ENCODE peak calls at places on chromosomes 3 and 15, in seven cellular contexts. One of them, this sample, is unnamed.

GRCh38 chr3:71858493-71859127 is 73.7 kb upstream of the PROK2 start:
- DNase-seq in left lung: no peak
- DNase-seq in GM23248: no peak
- DNase-seq in tibial nerve: no peak
- DNase-seq in transverse colon: no peak
- DNase-seq in CD8-positive, alpha-beta memory T cell: no peak
- DNase-seq in right lobe of liver: no peak
- DNase-seq in this sample: no peak

GRCh38 chr3:190003730-190004129 is 117.0 kb downstream of the P3H2 start:
- DNase-seq in GM23248: peak; percentile 75
- DNase-seq in transverse colon: no peak
- DNase-seq in left lung: no peak
- DNase-seq in CD8-positive, alpha-beta memory T cell: no peak
- DNase-seq in tibial nerve: no peak
- DNase-seq in right lobe of liver: no peak
- DNase-seq in this sample: no peak

GRCh38 chr15:48802867-48803266 is 8.0 kb downstream of the CEP152 start:
- DNase-seq in CD8-positive, alpha-beta memory T cell: no peak
- DNase-seq in GM23248: peak; percentile 96
- DNase-seq in right lobe of liver: no peak
- DNase-seq in tibial nerve: no peak
- DNase-seq in transverse colon: no peak
- DNase-seq in left lung: no peak
- DNase-seq in this sample: no peak

GRCh38 chr15:69795601-69796000 is 302.1 kb downstream of the TLE3 start:
- DNase-seq in tibial nerve: no peak
- DNase-seq in CD8-positive, alpha-beta memory T cell: no peak
- DNase-seq in transverse colon: no peak
- DNase-seq in left lung: no peak
- DNase-seq in right lobe of liver: no peak
- DNase-seq in GM23248: no peak
- DNase-seq in this sample: peak; percentile 51

GRCh38 chr3:86865506-86865905 is 125.4 kb downstream of the VGLL3 start:
- DNase-seq in transverse colon: no peak
- DNase-seq in right lobe of liver: no peak
- DNase-seq in CD8-positive, alpha-beta memory T cell: no peak
- DNase-seq in left lung: no peak
- DNase-seq in tibial nerve: no peak
- DNase-seq in GM23248: peak; percentile 45
- DNase-seq in this sample: no peak

GRCh38 chr15:74173545-74174215 is at the start of gene ISLR:
- DNase-seq in transverse colon: peak; percentile 24
- DNase-seq in tibial nerve: no peak
- DNase-seq in CD8-positive, alpha-beta memory T cell: no peak
- DNase-seq in GM23248: peak; percentile 70
- DNase-seq in right lobe of liver: no peak
- DNase-seq in left lung: peak; percentile 34
- DNase-seq in this sample: no peak

GRCh38 chr3:73759290-73759689 is 134.5 kb upstream of the PDZRN3 start:
- DNase-seq in left lung: no peak
- DNase-seq in CD8-positive, alpha-beta memory T cell: no peak
- DNase-seq in GM23248: peak; percentile 14
- DNase-seq in right lobe of liver: no peak
- DNase-seq in transverse colon: no peak
- DNase-seq in tibial nerve: no peak
- DNase-seq in this sample: no peak

GRCh38 chr3:16448691-16449090 is 64.8 kb downstream of the RFTN1 start:
- DNase-seq in GM23248: peak; percentile 98
- DNase-seq in CD8-positive, alpha-beta memory T cell: no peak
- DNase-seq in transverse colon: peak; percentile 54
- DNase-seq in left lung: peak; percentile 72
- DNase-seq in tibial nerve: no peak
- DNase-seq in right lobe of liver: no peak
- DNase-seq in this sample: peak; percentile 87

GRCh38 chr15:90814193-90814811 is 54.1 kb upstream of the FURIN start:
- DNase-seq in right lobe of liver: no peak
- DNase-seq in left lung: no peak
- DNase-seq in transverse colon: no peak
- DNase-seq in tibial nerve: no peak
- DNase-seq in CD8-positive, alpha-beta memory T cell: no peak
- DNase-seq in GM23248: no peak
- DNase-seq in this sample: no peak

GRCh38 chr3:177640319-177640997 is 443.2 kb upstream of the TBL1XR1 start:
- DNase-seq in left lung: no peak
- DNase-seq in GM23248: no peak
- DNase-seq in transverse colon: no peak
- DNase-seq in right lobe of liver: no peak
- DNase-seq in CD8-positive, alpha-beta memory T cell: no peak
- DNase-seq in tibial nerve: no peak
- DNase-seq in this sample: no peak

GRCh38 chr15:74725845-74726773 is 781 bp upstream of the CYP1A1 start:
- DNase-seq in left lung: no peak
- DNase-seq in GM23248: peak; percentile 52
- DNase-seq in tibial nerve: no peak
- DNase-seq in transverse colon: peak; percentile 44
- DNase-seq in right lobe of liver: peak; percentile 74
- DNase-seq in CD8-positive, alpha-beta memory T cell: peak; percentile 73
- DNase-seq in this sample: no peak

GRCh38 chr3:31193871-31194270 is 299.4 kb upstream of the GADL1 start:
- DNase-seq in right lobe of liver: no peak
- DNase-seq in CD8-positive, alpha-beta memory T cell: no peak
- DNase-seq in GM23248: peak; percentile 23
- DNase-seq in left lung: no peak
- DNase-seq in tibial nerve: no peak
- DNase-seq in transverse colon: no peak
- DNase-seq in this sample: no peak

GRCh38 chr15:76163429-76164020 is 103.7 kb downstream of the TMEM266 start:
- DNase-seq in tibial nerve: peak; percentile 49
- DNase-seq in left lung: peak; percentile 82
- DNase-seq in right lobe of liver: no peak
- DNase-seq in CD8-positive, alpha-beta memory T cell: no peak
- DNase-seq in transverse colon: peak; percentile 60
- DNase-seq in GM23248: peak; percentile 92
- DNase-seq in this sample: peak; percentile 84

GRCh38 chr3:156149781-156150375 is 29.5 kb downstream of the KCNAB1 start:
- DNase-seq in transverse colon: no peak
- DNase-seq in tibial nerve: no peak
- DNase-seq in right lobe of liver: no peak
- DNase-seq in GM23248: no peak
- DNase-seq in CD8-positive, alpha-beta memory T cell: no peak
- DNase-seq in left lung: no peak
- DNase-seq in this sample: no peak

GRCh38 chr15:55279100-55279745 is 10.4 kb downstream of the RAB27A start:
- DNase-seq in CD8-positive, alpha-beta memory T cell: no peak
- DNase-seq in GM23248: no peak
- DNase-seq in tibial nerve: no peak
- DNase-seq in right lobe of liver: no peak
- DNase-seq in left lung: no peak
- DNase-seq in transverse colon: no peak
- DNase-seq in this sample: no peak

GRCh38 chr3:115062412-115062956 is 84.6 kb downstream of the ZBTB20 start:
- DNase-seq in left lung: no peak
- DNase-seq in tibial nerve: no peak
- DNase-seq in transverse colon: no peak
- DNase-seq in CD8-positive, alpha-beta memory T cell: no peak
- DNase-seq in GM23248: peak; percentile 68
- DNase-seq in right lobe of liver: no peak
- DNase-seq in this sample: no peak

GRCh38 chr15:40436116-40436891 is 4.4 kb upstream of the BAHD1 start:
- DNase-seq in left lung: no peak
- DNase-seq in right lobe of liver: no peak
- DNase-seq in transverse colon: peak; percentile 49
- DNase-seq in tibial nerve: no peak
- DNase-seq in GM23248: peak; percentile 48
- DNase-seq in CD8-positive, alpha-beta memory T cell: no peak
- DNase-seq in this sample: no peak

GRCh38 chr15:101458908-101459578 is 30.5 kb downstream of the PCSK6 start:
- DNase-seq in transverse colon: no peak
- DNase-seq in CD8-positive, alpha-beta memory T cell: no peak
- DNase-seq in tibial nerve: no peak
- DNase-seq in GM23248: no peak
- DNase-seq in right lobe of liver: no peak
- DNase-seq in left lung: no peak
- DNase-seq in this sample: no peak

GRCh38 chr3:163916596-163917560 is 1161.4 kb downstream of the SI start:
- DNase-seq in transverse colon: no peak
- DNase-seq in tibial nerve: no peak
- DNase-seq in CD8-positive, alpha-beta memory T cell: no peak
- DNase-seq in right lobe of liver: no peak
- DNase-seq in left lung: no peak
- DNase-seq in GM23248: no peak
- DNase-seq in this sample: no peak

GRCh38 chr15:92832992-92833438 is 67.1 kb upstream of the CHD2 start:
- DNase-seq in tibial nerve: no peak
- DNase-seq in CD8-positive, alpha-beta memory T cell: no peak
- DNase-seq in left lung: peak; percentile 56
- DNase-seq in GM23248: peak; percentile 46
- DNase-seq in transverse colon: no peak
- DNase-seq in right lobe of liver: no peak
- DNase-seq in this sample: no peak
- H3K4me1 ChIP-seq in tibial nerve: no peaks in the 10 kb centered on the region
- H3K4me1 ChIP-seq in CD8-positive, alpha-beta memory T cell: peaks cover 46% of the 10 kb centered on the region
- H3K4me1 ChIP-seq in left lung: peaks cover 26% of the 10 kb centered on the region
- H3K4me1 ChIP-seq in GM23248: peaks cover 33% of the 10 kb centered on the region
- H3K4me1 ChIP-seq in transverse colon: peaks cover 43% of the 10 kb centered on the region
- H3K4me1 ChIP-seq in right lobe of liver: peaks cover 21% of the 10 kb centered on the region
- H3K4me1 ChIP-seq in this sample: no peaks in the 10 kb centered on the region

GRCh38 chr15:47571241-47571640 is 146.1 kb upstream of the SEMA6D start:
- DNase-seq in tibial nerve: no peak
- DNase-seq in left lung: no peak
- DNase-seq in right lobe of liver: no peak
- DNase-seq in CD8-positive, alpha-beta memory T cell: no peak
- DNase-seq in transverse colon: no peak
- DNase-seq in GM23248: no peak
- DNase-seq in this sample: no peak
- H3K27ac ChIP-seq in tibial nerve: no peak overlapping the region
- H3K27ac ChIP-seq in left lung: no peak overlapping the region
- H3K27ac ChIP-seq in right lobe of liver: no peak overlapping the region
- H3K27ac ChIP-seq in CD8-positive, alpha-beta memory T cell: no peak overlapping the region
- H3K27ac ChIP-seq in transverse colon: no peak overlapping the region
- H3K27ac ChIP-seq in GM23248: no peak overlapping the region
- H3K27ac ChIP-seq in this sample: no peak overlapping the region

GRCh38 chr15:52786436-52787122 is 3.6 kb downstream of the ONECUT1 start:
- DNase-seq in CD8-positive, alpha-beta memory T cell: no peak
- DNase-seq in GM23248: no peak
- DNase-seq in transverse colon: no peak
- DNase-seq in right lobe of liver: peak; percentile 79
- DNase-seq in tibial nerve: no peak
- DNase-seq in left lung: no peak
- DNase-seq in this sample: no peak

GRCh38 chr15:52785672-52786406 is 4.3 kb downstream of the ONECUT1 start:
- DNase-seq in tibial nerve: no peak
- DNase-seq in right lobe of liver: peak; percentile 72
- DNase-seq in GM23248: no peak
- DNase-seq in left lung: no peak
- DNase-seq in CD8-positive, alpha-beta memory T cell: no peak
- DNase-seq in transverse colon: no peak
- DNase-seq in this sample: no peak

GRCh38 chr15:52788099-52788986 is 1.8 kb downstream of the ONECUT1 start:
- DNase-seq in tibial nerve: no peak
- DNase-seq in right lobe of liver: no peak
- DNase-seq in left lung: no peak
- DNase-seq in CD8-positive, alpha-beta memory T cell: no peak
- DNase-seq in transverse colon: no peak
- DNase-seq in GM23248: no peak
- DNase-seq in this sample: no peak

GRCh38 chr15:52787549-52788098 is 2.5 kb downstream of the ONECUT1 start:
- DNase-seq in tibial nerve: no peak
- DNase-seq in GM23248: no peak
- DNase-seq in right lobe of liver: no peak
- DNase-seq in CD8-positive, alpha-beta memory T cell: no peak
- DNase-seq in left lung: no peak
- DNase-seq in transverse colon: no peak
- DNase-seq in this sample: no peak

GRCh38 chr15:52787123-52787503 is 3.0 kb downstream of the ONECUT1 start:
- DNase-seq in transverse colon: no peak
- DNase-seq in GM23248: no peak
- DNase-seq in CD8-positive, alpha-beta memory T cell: no peak
- DNase-seq in right lobe of liver: no peak
- DNase-seq in left lung: no peak
- DNase-seq in tibial nerve: no peak
- DNase-seq in this sample: no peak
- H3K4me1 ChIP-seq in transverse colon: peaks cover 49% of the 10 kb centered on the region
- H3K4me1 ChIP-seq in GM23248: no peaks in the 10 kb centered on the region
- H3K4me1 ChIP-seq in CD8-positive, alpha-beta memory T cell: peaks cover 14% of the 10 kb centered on the region
- H3K4me1 ChIP-seq in right lobe of liver: peaks cover 10% of the 10 kb centered on the region
- H3K4me1 ChIP-seq in left lung: peaks cover 9% of the 10 kb centered on the region
- H3K4me1 ChIP-seq in tibial nerve: no peaks in the 10 kb centered on the region
- H3K4me1 ChIP-seq in this sample: no peaks in the 10 kb centered on the region

GRCh38 chr3:69770976-69771634 is 31.8 kb downstream of the MITF start:
- DNase-seq in tibial nerve: no peak
- DNase-seq in GM23248: peak; percentile 45
- DNase-seq in left lung: no peak
- DNase-seq in transverse colon: no peak
- DNase-seq in right lobe of liver: no peak
- DNase-seq in CD8-positive, alpha-beta memory T cell: no peak
- DNase-seq in this sample: no peak

GRCh38 chr3:69770219-69770618 is 31.0 kb downstream of the MITF start:
- DNase-seq in transverse colon: no peak
- DNase-seq in CD8-positive, alpha-beta memory T cell: no peak
- DNase-seq in right lobe of liver: no peak
- DNase-seq in left lung: no peak
- DNase-seq in tibial nerve: no peak
- DNase-seq in GM23248: peak; percentile 14
- DNase-seq in this sample: no peak

GRCh38 chr3:69775751-69776150 is 36.5 kb downstream of the MITF start:
- DNase-seq in right lobe of liver: no peak
- DNase-seq in tibial nerve: no peak
- DNase-seq in GM23248: no peak
- DNase-seq in transverse colon: no peak
- DNase-seq in CD8-positive, alpha-beta memory T cell: no peak
- DNase-seq in left lung: no peak
- DNase-seq in this sample: no peak

GRCh38 chr3:69774029-69774428 is 34.8 kb downstream of the MITF start:
- DNase-seq in right lobe of liver: peak; percentile 54
- DNase-seq in GM23248: no peak
- DNase-seq in transverse colon: peak; percentile 17
- DNase-seq in CD8-positive, alpha-beta memory T cell: no peak
- DNase-seq in tibial nerve: peak; percentile 15
- DNase-seq in left lung: no peak
- DNase-seq in this sample: no peak

DNA sequence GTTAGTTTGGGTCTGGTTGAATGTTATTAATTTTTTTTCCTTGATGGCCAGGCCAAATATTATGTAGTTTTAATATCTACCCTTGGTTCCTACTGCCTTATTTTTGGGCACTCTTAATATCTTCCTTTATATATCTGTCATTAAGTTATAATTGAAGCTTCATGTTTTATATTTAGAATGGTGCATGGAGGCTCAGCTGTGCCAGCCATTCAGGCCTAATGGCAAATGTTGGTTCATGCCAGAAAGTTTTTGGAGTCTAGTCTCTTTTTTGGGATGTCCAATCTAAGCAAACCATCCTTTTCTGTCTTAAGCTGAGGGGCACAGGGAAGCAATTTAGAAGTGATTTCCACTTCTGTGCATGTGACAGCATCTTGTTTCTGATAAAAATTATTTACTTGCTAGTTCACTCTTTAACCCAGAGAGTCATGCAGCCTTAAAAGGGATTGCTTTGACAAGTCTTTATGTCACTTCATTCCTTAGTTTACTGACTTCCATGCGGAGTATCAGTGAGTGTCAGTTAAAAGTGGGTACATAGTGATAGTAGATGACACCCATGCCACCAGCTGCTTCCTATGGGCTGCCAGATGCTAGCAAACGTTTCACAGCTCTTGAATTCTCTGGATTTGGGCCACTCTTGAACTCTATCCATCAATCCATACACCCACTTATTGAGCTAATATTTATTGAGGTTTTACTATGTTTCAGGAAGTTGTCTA is 33.0 kb downstream of the MITF start:
- DNase-seq in CD8-positive, alpha-beta memory T cell: no peak
- DNase-seq in transverse colon: no peak
- DNase-seq in right lobe of liver: no peak
- DNase-seq in left lung: no peak
- DNase-seq in tibial nerve: no peak
- DNase-seq in GM23248: no peak
- DNase-seq in this sample: no peak
- H3K27ac ChIP-seq in CD8-positive, alpha-beta memory T cell: no peak overlapping the region
- H3K27ac ChIP-seq in transverse colon: no peak overlapping the region
- H3K27ac ChIP-seq in right lobe of liver: no peak overlapping the region
- H3K27ac ChIP-seq in left lung: no peak overlapping the region
- H3K27ac ChIP-seq in tibial nerve: no peak overlapping the region
- H3K27ac ChIP-seq in GM23248: no peak overlapping the region
- H3K27ac ChIP-seq in this sample: peak overlapping the region; percentile 81